ENCODE peak calls at places on chromosomes 16 and 17, in eight cellular contexts. T is uterus, K is K562, O is OCI-LY7, Q is left ventricle myocardium inferior, X is heart right ventricle, L is small intestine, B is lower lobe of right lung. M is an unnamed sample.

GRCh38 chr17:62761884-62762283 is 46.2 kb downstream of the MARCHF10 start:
- DNase-seq in Q (no peak), X (no peak), T (no peak), B (no peak), L (no peak), O (no peak), K (no peak), M (peak; percentile 85)

GRCh38 chr16:69328854-69329316 is 1.5 kb downstream of the PDF start:
- DNase-seq in L (peak; percentile 75), K (no peak), O (peak; percentile 27), Q (no peak), T (no peak), B (no peak), X (no peak), M (no peak)

GRCh38 chr16:56814537-56815432 is 50.2 kb upstream of the SLC12A3 start:
- DNase-seq in X (no peak), L (no peak), O (no peak), B (no peak), K (no peak), Q (no peak), T (no peak), M (no peak)

GRCh38 chr17:45812102-45812501 is 28.0 kb downstream of the CRHR1 start:
- DNase-seq in K (peak; percentile 25), T (no peak), O (peak; percentile 8), B (no peak), X (no peak), L (peak; percentile 46), Q (no peak), M (peak; percentile 15)

GRCh38 chr16:57735755-57736418 is at the start of gene KATNB1:
- DNase-seq in T (no peak), L (no peak), B (no peak), X (no peak), K (peak; percentile 52), O (no peak), Q (peak; percentile 18), M (no peak)

GRCh38 chr17:41691031-41691777 is 2.5 kb downstream of the EIF1 start:
- DNase-seq in Q (no peak), X (no peak), T (no peak), B (no peak), L (no peak), O (no peak), K (no peak), M (no peak)

GRCh38 chr16:27642753-27643152 is 92.8 kb downstream of the KATNIP start:
- DNase-seq in Q (no peak), B (no peak), T (no peak), O (peak; percentile 23), L (no peak), K (peak; percentile 44), X (no peak), M (no peak)

GRCh38 chr17:80260791-80261158 is at the start of gene RNF213:
- DNase-seq in K (peak; percentile 95), X (peak; percentile 65), L (peak; percentile 68), T (peak; percentile 50), Q (peak; percentile 62), O (peak; percentile 88), B (peak; percentile 81), M (no peak)

GRCh38 chr17:29569245-29569950 is 897 bp downstream of the TP53I13 start:
- DNase-seq in B (no peak), L (no peak), K (no peak), T (no peak), O (no peak), X (no peak), Q (no peak), M (peak; percentile 64)

GRCh38 chr17:2854662-2855061 is 58.4 kb downstream of the RAP1GAP2 start:
- DNase-seq in K (no peak), X (peak; percentile 49), O (peak; percentile 38), Q (peak; percentile 33), T (peak; percentile 25), L (peak; percentile 42), B (no peak), M (peak; percentile 10)
- H3K4me1 ChIP-seq in K (peaks cover 14% of the 10 kb centered on the region), X (peaks cover 8% of the 10 kb centered on the region), O (peaks cover 50% of the 10 kb centered on the region), Q (peaks cover 46% of the 10 kb centered on the region), T (no peaks in the 10 kb centered on the region), L (peaks cover 6% of the 10 kb centered on the region), B (peaks cover 23% of the 10 kb centered on the region), M (peaks cover 8% of the 10 kb centered on the region)

DNA sequence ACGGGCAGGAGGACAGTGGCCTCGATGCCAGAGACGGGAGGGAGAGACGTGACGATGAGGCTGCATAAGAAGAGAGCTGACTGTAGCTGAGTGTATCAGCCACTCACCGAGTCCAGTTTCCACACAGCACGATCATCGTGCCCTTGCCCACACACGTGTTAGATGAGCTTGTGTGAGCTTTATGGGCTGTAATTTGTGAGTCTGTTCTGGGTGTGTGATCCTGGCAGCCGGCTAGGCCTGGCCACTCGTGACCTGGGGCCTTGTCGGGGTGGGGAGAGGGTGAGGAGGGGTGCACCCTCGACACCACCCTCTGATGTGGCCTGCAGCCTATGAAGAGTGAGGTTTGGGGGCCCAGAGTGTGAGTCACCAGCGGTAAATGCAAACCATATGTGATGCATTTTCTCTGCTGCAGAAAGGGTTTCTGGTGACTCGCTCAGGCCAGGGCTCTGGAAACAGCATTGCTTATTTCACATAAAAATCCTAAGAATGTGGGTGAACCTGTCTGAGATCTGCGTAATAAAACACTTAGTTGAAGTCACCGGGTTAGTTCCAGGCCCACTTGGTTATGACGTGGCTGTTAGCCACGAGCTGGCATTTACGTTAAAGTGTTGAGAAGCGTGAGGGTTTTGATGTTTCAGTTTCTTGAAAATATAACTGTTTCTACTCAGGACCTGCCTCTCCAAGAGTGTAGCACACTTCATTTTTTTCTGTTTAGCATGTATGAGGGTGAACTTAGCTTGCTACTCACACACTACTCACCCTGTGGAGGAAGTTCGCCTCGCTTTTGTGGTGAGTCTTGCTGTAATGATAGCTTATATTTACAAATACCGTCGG is 4.2 kb downstream of the METRNL start:
- DNase-seq in T (peak; percentile 74), L (peak; percentile 56), K (no peak), X (no peak), Q (no peak), B (no peak), O (no peak), M (peak; percentile 44)
- H3K27ac ChIP-seq in T (peak overlapping the region; percentile 80), L (peak overlapping the region; percentile 90), K (no peak overlapping the region), X (peak overlapping the region; percentile 39), Q (peak overlapping the region; percentile 60), B (peak overlapping the region; percentile 84), O (no peak overlapping the region), M (no peak overlapping the region)

GRCh38 chr16:66902648-66903543 is 15.8 kb downstream of the CDH16 start:
- DNase-seq in O (no peak), Q (peak; percentile 70), T (no peak), L (no peak), B (no peak), X (peak; percentile 66), K (no peak), M (no peak)
- H3K4me1 ChIP-seq in O (no peaks in the 10 kb centered on the region), Q (peaks cover 75% of the 10 kb centered on the region), T (peaks cover 7% of the 10 kb centered on the region), L (peaks cover 19% of the 10 kb centered on the region), B (peaks cover 58% of the 10 kb centered on the region), X (peaks cover 41% of the 10 kb centered on the region), K (peaks cover 67% of the 10 kb centered on the region), M (no peaks in the 10 kb centered on the region)

DNA sequence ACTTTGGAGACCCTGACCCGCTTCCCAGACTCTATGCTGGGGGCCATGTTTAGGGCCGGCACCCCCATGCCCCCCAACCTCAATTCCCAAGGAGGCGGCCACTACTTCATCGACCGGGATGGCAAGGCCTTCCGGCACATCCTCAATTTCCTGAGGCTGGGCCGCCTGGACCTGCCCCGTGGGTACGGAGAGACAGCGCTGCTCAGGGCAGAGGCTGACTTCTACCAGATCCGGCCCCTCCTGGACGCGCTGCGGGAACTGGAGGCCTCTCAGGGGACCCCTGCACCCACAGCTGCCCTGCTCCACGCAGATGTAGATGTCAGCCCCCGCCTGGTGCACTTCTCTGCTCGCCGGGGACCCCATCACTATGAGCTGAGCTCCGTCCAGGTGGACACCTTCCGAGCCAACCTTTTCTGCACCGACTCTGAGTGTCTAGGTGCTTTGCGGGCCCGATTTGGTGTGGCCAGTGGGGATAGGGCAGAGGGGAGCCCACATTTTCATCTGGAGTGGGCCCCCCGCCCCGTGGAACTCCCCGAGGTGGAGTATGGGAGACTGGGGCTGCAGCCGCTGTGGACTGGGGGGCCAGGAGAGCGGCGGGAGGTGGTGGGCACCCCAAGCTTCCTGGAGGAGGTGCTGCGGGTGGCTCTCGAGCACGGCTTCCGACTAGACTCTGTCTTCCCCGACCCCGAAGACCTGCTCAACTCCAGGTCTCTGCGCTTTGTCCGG is 1.1 kb downstream of the KCTD11 start:
- DNase-seq in O (no peak), X (peak; percentile 22), T (no peak), B (no peak), K (no peak), Q (no peak), L (no peak), M (no peak)
- H3K27ac ChIP-seq in O (no peak overlapping the region), X (peak overlapping the region; percentile 100), T (peak overlapping the region; percentile 97), B (peak overlapping the region; percentile 96), K (no peak overlapping the region), Q (peak overlapping the region; percentile 99), L (peak overlapping the region; percentile 91), M (no peak overlapping the region)

GRCh38 chr17:74637912-74638311 is 14.4 kb upstream of the CD300E start:
- DNase-seq in T (no peak), Q (no peak), B (no peak), O (no peak), L (no peak), K (no peak), X (no peak), M (no peak)
- H3K4me1 ChIP-seq in T (no peaks in the 10 kb centered on the region), Q (no peaks in the 10 kb centered on the region), B (peaks cover 10% of the 10 kb centered on the region), O (peaks cover 15% of the 10 kb centered on the region), L (no peaks in the 10 kb centered on the region), K (no peaks in the 10 kb centered on the region), X (no peaks in the 10 kb centered on the region), M (no peaks in the 10 kb centered on the region)

DNA sequence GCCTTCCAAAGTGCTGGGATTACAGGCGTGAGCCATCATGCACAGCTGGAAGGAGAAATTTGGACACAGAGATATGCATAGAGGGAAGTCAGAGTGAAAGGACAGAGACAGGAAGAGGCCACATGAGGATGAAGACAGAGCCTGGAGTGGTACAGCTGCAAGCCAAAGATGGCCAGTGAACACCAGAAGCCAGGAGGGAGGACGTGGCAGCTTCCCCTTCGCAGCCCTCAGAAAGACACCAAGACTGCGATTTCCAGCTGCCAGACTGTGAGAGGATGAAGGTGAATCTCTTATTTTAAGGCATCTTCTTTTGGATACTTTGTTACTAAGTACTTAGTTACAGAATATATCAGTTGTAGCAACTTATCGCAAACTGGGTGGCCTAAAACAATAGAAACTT is 60.5 kb upstream of the PLCG2 start:
- DNase-seq in O (no peak), T (no peak), Q (peak; percentile 6), K (no peak), X (no peak), B (no peak), L (no peak), M (no peak)
- H3K27ac ChIP-seq in O (no peak overlapping the region), T (no peak overlapping the region), Q (no peak overlapping the region), K (no peak overlapping the region), X (no peak overlapping the region), B (peak overlapping the region; percentile 21), L (peak overlapping the region; percentile 6), M (peak overlapping the region; percentile 44)

M was measured in foreskin keratinocyte.